ENCODE peak calls at places on chromosomes 7 and 10, in nine cellular contexts. Y, J, M, N, O, W, C, G and U are unnamed samples.

GRCh38 chr7:55361560-55361959 is 3.6 kb upstream of the LANCL2 start:
- DNase-seq in Y (no peak), J (no peak), M (no peak), N (no peak), O (no peak), W (no peak), C (no peak), G (no peak), U (no peak)

GRCh38 chr10:63977329-63977923 is 456.2 kb downstream of the REEP3 start:
- DNase-seq in Y (no peak), J (no peak), M (no peak), N (peak), O (peak), W (no peak), C (no peak), G (peak), U (no peak)

GRCh38 chr7:91050677-91051076 is 213.6 kb upstream of the FZD1 start:
- DNase-seq in Y (no peak), J (no peak), M (no peak), N (no peak), O (no peak), W (no peak), C (no peak), G (no peak), U (no peak)

GRCh38 chr7:156218544-156219306 is 406.5 kb upstream of the SHH start:
- DNase-seq in Y (peak), J (no peak), M (no peak), N (no peak), O (no peak), W (no peak), C (no peak), G (no peak), U (no peak)

GRCh38 chr10:79237801-79238520 is 109.3 kb upstream of the PPIF start:
- DNase-seq in Y (no peak), J (no peak), M (no peak), N (no peak), O (peak), W (no peak), C (no peak), G (peak), U (no peak)

GRCh38 chr7:2687338-2687869 is 598 bp upstream of the AMZ1 start:
- DNase-seq in Y (no peak), J (peak), M (no peak), N (no peak), O (no peak), W (no peak), C (no peak), G (peak), U (no peak)

GRCh38 chr10:69497235-69497561 is 45.9 kb downstream of the TSPAN15 start:
- DNase-seq in Y (no peak), J (no peak), M (no peak), N (no peak), O (no peak), W (no peak), C (no peak), G (no peak), U (no peak)

GRCh38 chr7:139186146-139186545 is 44.9 kb upstream of the UBN2 start:
- DNase-seq in Y (no peak), J (no peak), M (no peak), N (no peak), O (no peak), W (no peak), C (no peak), G (no peak), U (no peak)

GRCh38 chr10:26697922-26698608 is 564 bp downstream of the PDSS1 start:
- DNase-seq in Y (no peak), J (no peak), M (no peak), N (no peak), O (peak), W (no peak), C (no peak), G (peak), U (no peak)

GRCh38 chr10:125531470-125531869 is 151.5 kb downstream of the TEX36 start:
- DNase-seq in Y (no peak), J (peak), M (no peak), N (no peak), O (no peak), W (peak), C (no peak), G (no peak), U (no peak)

GRCh38 chr10:75107756-75108683 is 3.4 kb upstream of the SAMD8 start:
- DNase-seq in Y (peak), J (no peak), M (no peak), N (no peak), O (peak), W (no peak), C (no peak), G (peak), U (no peak)

GRCh38 chr7:83824214-83824613 is 175.3 kb upstream of the SEMA3E start:
- DNase-seq in Y (no peak), J (no peak), M (no peak), N (no peak), O (peak), W (no peak), C (no peak), G (no peak), U (no peak)

GRCh38 chr7:111872837-111873646 is 310.8 kb upstream of the IMMP2L start:
- DNase-seq in Y (peak), J (no peak), M (no peak), N (peak), O (no peak), W (no peak), C (no peak), G (no peak), U (no peak)

GRCh38 chr7:151245360-151246160 is 2.9 kb downstream of the SMARCD3 start:
- DNase-seq in Y (peak), J (no peak), M (peak), N (peak), O (peak), W (peak), C (no peak), G (no peak), U (peak)

GRCh38 chr10:60731134-60731883 is 47.0 kb upstream of the CDK1 start:
- DNase-seq in Y (no peak), J (no peak), M (no peak), N (no peak), O (peak), W (no peak), C (no peak), G (peak), U (peak)

GRCh38 chr10:75525067-75525466 is 93.6 kb downstream of the LRMDA start:
- DNase-seq in Y (no peak), J (no peak), M (no peak), N (no peak), O (no peak), W (no peak), C (no peak), G (no peak), U (no peak)

GRCh38 chr7:24283900-24284698 is at the start of gene NPY:
- DNase-seq in Y (peak), J (no peak), M (no peak), N (peak), O (no peak), W (no peak), C (no peak), G (no peak), U (no peak)

GRCh38 chr10:84177541-84178386 is 4.2 kb downstream of the GPR15LG start:
- DNase-seq in Y (no peak), J (no peak), M (no peak), N (no peak), O (peak), W (no peak), C (no peak), G (no peak), U (no peak)

GRCh38 chr7:122883049-122883670 is 3.1 kb downstream of the CADPS2 start:
- DNase-seq in Y (no peak), J (peak), M (no peak), N (no peak), O (no peak), W (no peak), C (no peak), G (no peak), U (no peak)

GRCh38 chr10:124301736-124302135 is 117.0 kb downstream of the OAT start:
- DNase-seq in Y (no peak), J (no peak), M (no peak), N (no peak), O (peak), W (no peak), C (no peak), G (no peak), U (no peak)

GRCh38 chr7:86904949-86905834 is 154.3 kb downstream of the ELAPOR2 start:
- DNase-seq in Y (no peak), J (peak), M (no peak), N (peak), O (peak), W (peak), C (no peak), G (peak), U (no peak)

GRCh38 chr10:4474829-4475228 is 351.2 kb upstream of the AKR1E2 start:
- DNase-seq in Y (no peak), J (no peak), M (no peak), N (no peak), O (peak), W (no peak), C (no peak), G (peak), U (no peak)

GRCh38 chr7:132149801-132150310 is 426.4 kb downstream of the PLXNA4 start:
- DNase-seq in Y (no peak), J (no peak), M (no peak), N (no peak), O (no peak), W (peak), C (no peak), G (no peak), U (no peak)

GRCh38 chr7:37380831-37381230 is 67.8 kb downstream of the ELMO1 start:
- DNase-seq in Y (no peak), J (no peak), M (no peak), N (no peak), O (no peak), W (no peak), C (no peak), G (no peak), U (no peak)

GRCh38 chr10:71081912-71082311 is 130.5 kb upstream of the UNC5B start:
- DNase-seq in Y (no peak), J (no peak), M (no peak), N (no peak), O (no peak), W (no peak), C (no peak), G (no peak), U (no peak)

GRCh38 chr7:45650404-45651055 is 76.4 kb downstream of the ADCY1 start:
- DNase-seq in Y (no peak), J (no peak), M (no peak), N (no peak), O (no peak), W (no peak), C (no peak), G (no peak), U (no peak)

GRCh38 chr7:91852263-91852741 is 28.2 kb downstream of the MTERF1 start:
- DNase-seq in Y (no peak), J (no peak), M (no peak), N (no peak), O (peak), W (no peak), C (no peak), G (peak), U (no peak)

GRCh38 chr10:3452683-3453388 is 280.3 kb upstream of the PITRM1 start:
- DNase-seq in Y (no peak), J (no peak), M (no peak), N (no peak), O (peak), W (no peak), C (no peak), G (peak), U (no peak)

GRCh38 chr10:88117869-88118632 is 254.6 kb downstream of the PTEN start:
- DNase-seq in Y (no peak), J (no peak), M (no peak), N (no peak), O (peak), W (no peak), C (no peak), G (no peak), U (no peak)

GRCh38 chr10:73717564-73717963 is 19.7 kb upstream of the AGAP5 start:
- DNase-seq in Y (no peak), J (no peak), M (no peak), N (no peak), O (no peak), W (no peak), C (no peak), G (no peak), U (no peak)

GRCh38 chr7:91759205-91759863 is 121.2 kb downstream of the MTERF1 start:
- DNase-seq in Y (no peak), J (no peak), M (no peak), N (peak), O (peak), W (peak), C (no peak), G (peak), U (no peak)

GRCh38 chr7:32204361-32205018 is 134.3 kb upstream of the PDE1C start:
- DNase-seq in Y (no peak), J (peak), M (no peak), N (peak), O (peak), W (peak), C (no peak), G (peak), U (no peak)

GRCh38 chr7:139861794-139862193 is 32.7 kb downstream of the TBXAS1 start:
- DNase-seq in Y (no peak), J (no peak), M (no peak), N (no peak), O (peak), W (no peak), C (no peak), G (no peak), U (no peak)

GRCh38 chr7:78062214-78062613 is 263.6 kb downstream of the PHTF2 start:
- DNase-seq in Y (no peak), J (no peak), M (no peak), N (no peak), O (no peak), W (peak), C (no peak), G (no peak), U (no peak)

GRCh38 chr7:83908526-83908925 is 259.6 kb upstream of the SEMA3E start:
- DNase-seq in Y (no peak), J (no peak), M (no peak), N (no peak), O (no peak), W (no peak), C (no peak), G (no peak), U (no peak)

GRCh38 chr7:101235050-101235449 is 2.6 kb downstream of the CLDN15 start:
- DNase-seq in Y (no peak), J (no peak), M (no peak), N (peak), O (no peak), W (no peak), C (no peak), G (no peak), U (no peak)

GRCh38 chr10:103281753-103282152 is 4.8 kb downstream of the INA start:
- DNase-seq in Y (no peak), J (peak), M (no peak), N (peak), O (no peak), W (peak), C (no peak), G (no peak), U (no peak)

GRCh38 chr7:40611472-40611871 is 476.7 kb downstream of the SUGCT start:
- DNase-seq in Y (no peak), J (no peak), M (no peak), N (no peak), O (no peak), W (no peak), C (no peak), G (no peak), U (no peak)